ENCODE peak calls at places on chromosomes 13 and 19, in five cellular contexts. T is HAP-1, N is non-pigmented ciliary epithelial cell, Q is Caki2, Y is cardiac muscle cell. M is an unnamed sample.
A peak's percentile ranks its signal among the peaks of the same experiment; 100 is the strongest.

GRCh38 chr19:40387151-40387550 is 2.8 kb downstream of the HIPK4 start:
- DNase-seq in Q (no peak), N (no peak), T (no peak), Y (no peak), M (no peak)

GRCh38 chr13:95258619-95259194 is 42.5 kb downstream of the ABCC4 start:
- DNase-seq in N (no peak), Q (peak; percentile 86), T (no peak), Y (no peak), M (no peak)

GRCh38 chr13:42549555-42549941 is 24.4 kb upstream of the TNFSF11 start:
- DNase-seq in T (no peak), N (no peak), Q (no peak), Y (no peak), M (no peak)

GRCh38 chr13:45300190-45300985 is 40.6 kb downstream of the TPT1 start:
- DNase-seq in T (no peak), Y (no peak), N (no peak), Q (no peak), M (no peak)

GRCh38 chr13:21399741-21400140 is 59.4 kb downstream of the ZDHHC20 start:
- DNase-seq in Q (no peak), Y (peak; percentile 22), N (no peak), T (no peak), M (no peak)

GRCh38 chr19:56080669-56081401 is 40.3 kb downstream of the ZNF787 start:
- DNase-seq in Q (no peak), Y (peak; percentile 87), N (peak; percentile 30), T (peak; percentile 85), M (no peak)

GRCh38 chr13:44715287-44716224 is 139.4 kb upstream of the TSC22D1 start:
- DNase-seq in N (no peak), Y (peak; percentile 37), T (no peak), Q (no peak), M (no peak)

GRCh38 chr19:33740811-33741396 is 55.8 kb upstream of the KCTD15 start:
- DNase-seq in Y (peak; percentile 58), N (no peak), Q (peak; percentile 43), T (peak; percentile 77), M (peak; percentile 20)

GRCh38 chr13:98480915-98481510 is 95.9 kb downstream of the STK24 start:
- DNase-seq in Y (peak; percentile 21), T (no peak), Q (no peak), N (no peak), M (no peak)

GRCh38 chr19:1389033-1389940 is 5.6 kb downstream of the NDUFS7 start:
- DNase-seq in N (no peak), Y (no peak), T (no peak), Q (no peak), M (no peak)

GRCh38 chr13:102729560-102730275 is 34.9 kb upstream of the METTL21C start:
- DNase-seq in N (peak; percentile 51), Q (peak; percentile 62), Y (peak; percentile 87), T (no peak), M (no peak)

GRCh38 chr19:29841559-29842367 is 30.0 kb downstream of the CCNE1 start:
- DNase-seq in T (peak; percentile 57), N (peak; percentile 32), Y (peak; percentile 43), Q (peak; percentile 78), M (no peak)

GRCh38 chr13:33846306-33847062 is 28.5 kb downstream of the RFC3 start:
- DNase-seq in T (no peak), N (no peak), Q (no peak), Y (no peak), M (no peak)

GRCh38 chr13:40259899-40260298 is 406.5 kb downstream of the FOXO1 start:
- DNase-seq in N (no peak), Q (no peak), T (no peak), Y (peak; percentile 78), M (no peak)